ENCODE peak calls at places on chromosome 5, in nine cellular contexts. T is GM03348; R is naive thymus-derived CD8-positive, alpha-beta T cell; S is activated effector memory CD4-positive, alpha-beta T cell treated with anti-CD3 and anti-CD28 coated beads, Interleukin-2, amount 50 U/mL, for 16 hours; U is NCI-H460; F is iris pigment epithelial cell; W is lower lobe of right lung; L is cerebellum; M is AG08396. C is an unnamed sample.

GRCh38 chr5:167642779-167643517 is 648.5 kb upstream of the WWC1 start:
- DNase-seq in T (peak), R (no peak), S (no peak), U (peak), F (peak), W (no peak), L (no peak), M (peak), C (no peak)

GRCh38 chr5:58871648-58872242 is 288.9 kb downstream of the RAB3C start:
- DNase-seq in T (peak), R (no peak), S (no peak), U (peak), F (peak), W (no peak), L (peak), M (no peak), C (peak)

GRCh38 chr5:89297111-89297510 is 414.1 kb upstream of the MEF2C start:
- DNase-seq in T (no peak), R (no peak), S (no peak), U (no peak), F (no peak), W (no peak), L (no peak), M (no peak), C (no peak)

GRCh38 chr5:80754900-80755299 is 100.1 kb upstream of the DHFR start:
- DNase-seq in T (no peak), R (no peak), S (peak), U (no peak), F (peak), W (no peak), L (no peak), M (no peak), C (peak)

GRCh38 chr5:97838214-97838613 is 655.2 kb upstream of the RIOK2 start:
- DNase-seq in T (peak), R (no peak), S (no peak), U (peak), F (peak), W (no peak), L (no peak), M (peak), C (no peak)

GRCh38 chr5:6496207-6496584 is 47.5 kb downstream of the UBE2QL1 start:
- DNase-seq in T (no peak), R (no peak), S (no peak), U (no peak), F (no peak), W (no peak), L (no peak), M (no peak), C (no peak)

GRCh38 chr5:78899922-78900362 is 85.2 kb downstream of the ARSB start:
- DNase-seq in T (peak), R (no peak), S (no peak), U (peak), F (peak), W (peak), L (no peak), M (peak), C (peak)

GRCh38 chr5:155844541-155844940 is 482.4 kb upstream of the SGCD start:
- DNase-seq in T (no peak), R (no peak), S (no peak), U (no peak), F (no peak), W (no peak), L (no peak), M (no peak), C (no peak)

GRCh38 chr5:17154211-17154996 is 63.0 kb upstream of the BASP1 start:
- DNase-seq in T (peak), R (no peak), S (no peak), U (no peak), F (peak), W (no peak), L (no peak), M (peak), C (no peak)

GRCh38 chr5:148966937-148967336 is 95.9 kb downstream of the SH3TC2 start:
- DNase-seq in T (no peak), R (no peak), S (no peak), U (no peak), F (no peak), W (no peak), L (no peak), M (no peak), C (no peak)

GRCh38 chr5:94245608-94246007 is 372.8 kb downstream of the KIAA0825 start:
- DNase-seq in T (peak), R (no peak), S (no peak), U (no peak), F (no peak), W (peak), L (no peak), M (no peak), C (no peak)

GRCh38 chr5:62371409-62371808 is 32.3 kb downstream of the DIMT1 start:
- DNase-seq in T (no peak), R (no peak), S (no peak), U (no peak), F (peak), W (no peak), L (no peak), M (no peak), C (no peak)

GRCh38 chr5:133309981-133310630 is 258.3 kb downstream of the HSPA4 start:
- DNase-seq in T (no peak), R (no peak), S (no peak), U (no peak), F (no peak), W (no peak), L (no peak), M (no peak), C (no peak)

GRCh38 chr5:59062986-59063683 is 480.3 kb downstream of the RAB3C start:
- DNase-seq in T (no peak), R (no peak), S (no peak), U (peak), F (peak), W (no peak), L (no peak), M (no peak), C (no peak)

GRCh38 chr5:112419596-112420110 is 576 bp upstream of the EPB41L4A start:
- DNase-seq in T (peak), R (no peak), S (no peak), U (no peak), F (peak), W (peak), L (no peak), M (peak), C (peak)

GRCh38 chr5:116645627-116646026 is 71.0 kb upstream of the SEMA6A start:
- DNase-seq in T (no peak), R (no peak), S (no peak), U (no peak), F (no peak), W (no peak), L (no peak), M (no peak), C (no peak)

GRCh38 chr5:168818586-168818985 is 239.4 kb upstream of the PANK3 start:
- DNase-seq in T (no peak), R (no peak), S (no peak), U (no peak), F (no peak), W (peak), L (no peak), M (no peak), C (no peak)

GRCh38 chr5:170353946-170354345 is 35.2 kb downstream of the KCNMB1 start:
- DNase-seq in T (no peak), R (no peak), S (peak), U (no peak), F (no peak), W (no peak), L (no peak), M (no peak), C (peak)

GRCh38 chr5:119291056-119291455 is 64.8 kb upstream of the TNFAIP8 start:
- DNase-seq in T (no peak), R (no peak), S (no peak), U (no peak), F (no peak), W (no peak), L (no peak), M (no peak), C (no peak)

GRCh38 chr5:170248635-170249227 is 15.9 kb downstream of the C5orf58 start:
- DNase-seq in T (no peak), R (no peak), S (no peak), U (no peak), F (no peak), W (no peak), L (no peak), M (no peak), C (no peak)